ENCODE peak calls at places on chromosomes 1 and 21, in four cellular contexts. O, U, H and V are unnamed samples.
A peak's percentile ranks its signal among the peaks of the same experiment; 100 is the strongest.

GRCh38 chr1:44985747-44986359 is 542 bp downstream of the EIF2B3 start:
- DNase-seq in O (no peak), U (no peak), H (no peak), V (no peak)

GRCh38 chr1:89311757-89312156 is 39.1 kb upstream of the GBP5 start:
- DNase-seq in O (no peak), U (no peak), H (no peak), V (no peak)

GRCh38 chr1:15322648-15323350 is 75.8 kb downstream of the FHAD1 start:
- DNase-seq in O (no peak), U (no peak), H (no peak), V (no peak)

GRCh38 chr1:208209896-208210589 is 34.1 kb downstream of the PLXNA2 start:
- DNase-seq in O (no peak), U (no peak), H (no peak), V (no peak)

GRCh38 chr1:204896787-204897469 is 26.3 kb downstream of the NFASC start:
- DNase-seq in O (no peak), U (no peak), H (no peak), V (no peak)

GRCh38 chr1:160711528-160712311 is at the start of gene CD48:
- DNase-seq in O (peak; percentile 33), U (no peak), H (no peak), V (peak; percentile 56)

GRCh38 chr1:201599548-201599947 is 60.6 kb downstream of the NAV1 start:
- DNase-seq in O (no peak), U (no peak), H (no peak), V (no peak)

GRCh38 chr1:36420836-36421317 is 23.2 kb upstream of the LSM10 start:
- DNase-seq in O (peak; percentile 85), U (peak; percentile 93), H (peak; percentile 77), V (peak; percentile 80)

GRCh38 chr1:204438628-204439027 is 27.0 kb upstream of the PPP1R15B start:
- DNase-seq in O (no peak), U (peak; percentile 48), H (no peak), V (no peak)

GRCh38 chr1:97070366-97070765 is 348.8 kb downstream of the PTBP2 start:
- DNase-seq in O (no peak), U (no peak), H (no peak), V (no peak)

GRCh38 chr1:155051342-155051776 is 243 bp downstream of the ADAM15 start:
- DNase-seq in O (no peak), U (no peak), H (no peak), V (no peak)

GRCh38 chr21:45300786-45301520 is 13.3 kb upstream of the POFUT2 start:
- DNase-seq in O (no peak), U (no peak), H (peak; percentile 18), V (no peak)